ENCODE peak calls at places on chromosomes 6 and 20, in eight cellular contexts. E is epithelial cell of prostate; A is stimulated activated CD4-positive, alpha-beta T cell treated with anti-CD3 and anti-CD28 coated beads, Interleukin-15, amount 100 ng/mL, for 1 hour; W is NCI-H510A; S is fibroblast of lung; N is NCI-H446; X is neural crest cell; O is pancreas. Y is an unnamed sample.

GRCh38 chr20:37837934-37838333 is 65.0 kb upstream of the VSTM2L start:
- DNase-seq in X (no peak), O (no peak), N (no peak), A (no peak), S (no peak), W (no peak), E (no peak), Y (no peak)

GRCh38 chr6:155154158-155154830 is 109.5 kb upstream of the CLDN20 start:
- DNase-seq in N (peak), S (peak), O (no peak), W (no peak), X (no peak), A (no peak), E (no peak), Y (no peak)

GRCh38 chr6:104527761-104528415 is 331.8 kb downstream of the HACE1 start:
- DNase-seq in X (peak), O (peak), E (no peak), S (peak), N (peak), A (no peak), W (no peak), Y (no peak)

GRCh38 chr6:137271245-137272183 is 52.3 kb upstream of the IFNGR1 start:
- DNase-seq in A (no peak), S (peak), N (peak), O (no peak), E (no peak), W (no peak), X (no peak), Y (no peak)

GRCh38 chr20:61639200-61639599 is 387.1 kb downstream of the CDH4 start:
- DNase-seq in X (no peak), O (no peak), S (peak), A (no peak), E (no peak), N (no peak), W (no peak), Y (no peak)

GRCh38 chr20:10555865-10556308 is 117.9 kb downstream of the JAG1 start:
- DNase-seq in S (peak), X (no peak), N (no peak), E (no peak), A (no peak), W (no peak), O (no peak), Y (no peak)

GRCh38 chr6:130675072-130675471 is 152.1 kb upstream of the SMLR1 start:
- DNase-seq in W (no peak), A (no peak), E (peak), O (no peak), S (peak), X (no peak), N (no peak), Y (no peak)

GRCh38 chr20:49646126-49646525 is 67.6 kb downstream of the B4GALT5 start:
- DNase-seq in A (no peak), X (no peak), S (peak), O (no peak), W (no peak), N (no peak), E (no peak), Y (no peak)

GRCh38 chr6:127484207-127484858 is 25.1 kb upstream of the KIAA0408 start:
- DNase-seq in W (no peak), X (no peak), E (peak), A (no peak), N (no peak), O (no peak), S (peak), Y (no peak)

GRCh38 chr6:46234156-46234556 is 63.4 kb upstream of the ENPP5 start:
- DNase-seq in W (no peak), E (no peak), N (no peak), S (no peak), X (no peak), O (no peak), A (no peak), Y (no peak)

GRCh38 chr6:131951576-131952230 is 531 bp upstream of the CCN2 start:
- DNase-seq in A (no peak), W (no peak), X (no peak), N (no peak), O (no peak), E (no peak), S (peak), Y (no peak)

GRCh38 chr6:95249176-95249575 is 328.2 kb upstream of the MANEA start:
- DNase-seq in W (no peak), X (no peak), A (no peak), E (no peak), S (peak), O (no peak), N (no peak), Y (no peak)

GRCh38 chr20:33423141-33423834 is 20.3 kb downstream of the SNTA1 start:
- DNase-seq in S (peak), W (no peak), A (no peak), E (no peak), O (no peak), X (no peak), N (no peak), Y (no peak)

GRCh38 chr6:136403166-136403980 is 113.7 kb upstream of the BCLAF1 start:
- DNase-seq in N (no peak), E (peak), A (no peak), X (no peak), O (no peak), S (peak), W (no peak), Y (no peak)

GRCh38 chr6:13924146-13924948 is 405 bp upstream of the RNF182 start:
- DNase-seq in O (peak), N (peak), A (no peak), S (peak), X (peak), E (no peak), W (no peak), Y (no peak)

GRCh38 chr6:44548319-44548718 is 160.8 kb downstream of the CDC5L start:
- DNase-seq in A (no peak), N (no peak), E (no peak), O (no peak), W (no peak), X (no peak), S (no peak), Y (no peak)

GRCh38 chr6:106372838-106373501 is 12.5 kb downstream of the CRYBG1 start:
- DNase-seq in W (no peak), E (peak), N (no peak), O (no peak), X (no peak), A (no peak), S (no peak), Y (no peak)

GRCh38 chr6:50850223-50850751 is 31.6 kb downstream of the TFAP2B start:
- DNase-seq in W (peak), N (no peak), E (no peak), X (no peak), S (no peak), O (peak), A (no peak), Y (no peak)

GRCh38 chr20:53642196-53643030 is 48.8 kb upstream of the ZNF217 start:
- DNase-seq in N (no peak), X (no peak), A (no peak), E (peak), O (peak), S (no peak), W (no peak), Y (no peak)

GRCh38 chr20:44422083-44422482 is 53.6 kb upstream of the TTPAL start:
- DNase-seq in O (no peak), N (no peak), S (peak), E (peak), W (no peak), X (no peak), A (no peak), Y (no peak)